ENCODE peak calls at places on chromosome 14, in six cellular contexts. D, G, C, Y, S and O are unnamed samples.

GRCh38 chr14:75711796-75712211 is 50.8 kb downstream of the TTLL5 start:
- DNase-seq in S (peak), G (peak), Y (no peak), C (no peak), D (peak), O (peak)

GRCh38 chr14:72714871-72715214 is 179.1 kb downstream of the DPF3 start:
- DNase-seq in C (no peak), Y (no peak), G (no peak), D (no peak), S (peak), O (no peak)

GRCh38 chr14:100962494-100962893 is 59.0 kb upstream of the RTL1 start:
- DNase-seq in D (no peak), C (no peak), Y (no peak), S (no peak), G (no peak), O (no peak)

GRCh38 chr14:68314642-68315041 is 478.2 kb downstream of the ZFP36L1 start:
- DNase-seq in G (no peak), C (no peak), D (no peak), S (no peak), Y (no peak), O (no peak)

GRCh38 chr14:55572578-55572977 is 7.4 kb upstream of the KTN1 start:
- DNase-seq in C (no peak), D (no peak), Y (no peak), S (no peak), G (no peak), O (no peak)

GRCh38 chr14:67583711-67584644 is 16.1 kb downstream of the PIGH start:
- DNase-seq in Y (peak), C (peak), G (peak), D (no peak), S (no peak), O (peak)

GRCh38 chr14:74763803-74764531 is 851 bp downstream of the YLPM1 start:
- DNase-seq in S (no peak), C (no peak), G (no peak), Y (peak), D (no peak), O (no peak)

GRCh38 chr14:100900837-100901390 is 2.6 kb downstream of the RTL1 start:
- DNase-seq in G (peak), Y (no peak), C (peak), S (no peak), D (no peak), O (peak)

GRCh38 chr14:35268946-35269345 is 23.2 kb upstream of the PSMA6 start:
- DNase-seq in G (no peak), Y (no peak), C (no peak), S (no peak), D (no peak), O (no peak)

GRCh38 chr14:62117010-62117717 is 354.9 kb downstream of the SNAPC1 start:
- DNase-seq in Y (peak), S (peak), D (peak), C (no peak), G (peak), O (peak)

GRCh38 chr14:76580399-76580798 is 180.9 kb upstream of the VASH1 start:
- DNase-seq in C (no peak), G (no peak), Y (no peak), S (no peak), D (no peak), O (no peak)

GRCh38 chr14:100290607-100291304 is 15.5 kb downstream of the SLC25A29 start:
- DNase-seq in Y (no peak), D (peak), S (no peak), C (no peak), G (peak), O (no peak)

GRCh38 chr14:72318648-72319047 is 386.4 kb downstream of the RGS6 start:
- DNase-seq in D (no peak), S (peak), Y (no peak), C (no peak), G (no peak), O (no peak)

GRCh38 chr14:24991821-24992220 is 58.1 kb downstream of the STXBP6 start:
- DNase-seq in Y (no peak), D (no peak), S (no peak), C (no peak), G (no peak), O (no peak)

GRCh38 chr14:55099741-55100140 is 29.3 kb upstream of the LGALS3 start:
- DNase-seq in C (no peak), G (no peak), Y (no peak), D (no peak), S (no peak), O (no peak)

GRCh38 chr14:76955575-76956252 is 72.8 kb downstream of the IRF2BPL start:
- DNase-seq in Y (peak), G (peak), S (no peak), C (peak), D (no peak), O (peak)

GRCh38 chr14:85248881-85249635 is 280.9 kb upstream of the FLRT2 start:
- DNase-seq in D (no peak), C (no peak), S (no peak), G (no peak), Y (no peak), O (no peak)

GRCh38 chr14:96575233-96575632 is 73.1 kb downstream of the PAPOLA start:
- DNase-seq in Y (no peak), S (no peak), C (no peak), G (no peak), D (no peak), O (no peak)

GRCh38 chr14:56117765-56118610 is at the start of gene PELI2:
- DNase-seq in C (peak), S (peak), D (peak), G (peak), Y (peak), O (peak)

GRCh38 chr14:71552809-71553208 is 379.4 kb upstream of the RGS6 start:
- DNase-seq in S (no peak), G (no peak), Y (no peak), D (no peak), C (no peak), O (no peak)

GRCh38 chr14:98350213-98350612 is 921.8 kb downstream of the BCL11B start:
- DNase-seq in D (no peak), G (no peak), S (no peak), C (no peak), Y (no peak), O (no peak)

GRCh38 chr14:32564591-32564990 is 235.5 kb downstream of the AKAP6 start:
- DNase-seq in D (no peak), Y (no peak), C (no peak), S (no peak), G (no peak), O (no peak)

DNA sequence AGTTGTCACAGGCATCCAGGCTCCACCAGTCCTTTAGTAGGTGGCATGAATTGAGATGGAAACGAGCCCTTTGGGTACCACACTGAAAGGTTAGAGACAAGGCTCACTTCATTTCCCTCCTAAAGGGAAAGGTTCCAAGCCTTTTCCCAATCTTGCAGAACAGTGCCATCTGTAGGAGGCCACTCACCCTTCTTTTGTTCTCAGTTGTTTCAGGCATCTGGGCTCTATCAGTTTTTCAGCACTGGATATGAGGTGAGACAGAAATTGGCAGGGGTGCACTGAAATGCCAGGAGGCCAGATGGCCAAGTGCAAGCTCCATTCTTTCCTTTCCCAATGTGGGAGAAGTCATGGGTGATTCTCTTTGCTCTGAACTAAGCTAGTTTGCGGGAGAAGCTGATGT is 15.2 kb downstream of the FBXO33 start:
- DNase-seq in C (peak), S (no peak), D (no peak), Y (no peak), G (no peak), O (no peak)
- TF ChIP-seq CTCF in C (no peak), S (no peak), D (no peak), Y (no peak), G (no peak), O (no peak)

DNA sequence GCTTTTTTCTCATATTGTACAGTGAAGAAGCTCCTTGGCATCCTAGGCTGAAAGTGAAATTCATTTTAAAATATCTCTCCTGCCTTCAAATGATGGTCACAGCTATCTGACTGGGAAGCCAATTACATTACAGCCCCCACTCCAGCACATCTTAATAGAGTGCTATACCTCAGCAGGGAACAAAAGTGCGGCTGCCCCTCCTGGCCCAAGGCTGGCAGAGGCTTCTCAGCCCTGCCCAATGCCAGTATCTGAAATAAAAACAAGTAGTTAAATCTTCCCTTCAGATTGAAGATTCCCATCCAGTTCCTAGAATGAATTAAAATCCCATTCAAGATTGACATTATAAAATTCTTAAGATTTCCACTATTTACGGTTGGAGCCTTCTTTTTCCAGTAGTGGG is 54.9 kb upstream of the GNG2 start:
- DNase-seq in Y (no peak), D (no peak), G (no peak), C (no peak), S (no peak), O (no peak)
- TF ChIP-seq CTCF in Y (no peak), D (no peak), G (no peak), C (no peak), S (no peak), O (no peak)

GRCh38 chr14:93206793-93207467 is at the start of the genes GON7 and UBR7:
- DNase-seq in C (peak), Y (peak), S (peak), D (peak), G (peak), O (peak)
- TF ChIP-seq CTCF in C (no peak), Y (no peak), S (peak), D (peak), G (peak), O (peak)

GRCh38 chr14:60079723-60080122 is 12.0 kb upstream of the PCNX4 start:
- DNase-seq in S (no peak), Y (no peak), D (no peak), G (no peak), C (no peak), O (no peak)
- TF ChIP-seq CTCF in S (peak), Y (no peak), D (no peak), G (no peak), C (no peak), O (no peak)

DNA sequence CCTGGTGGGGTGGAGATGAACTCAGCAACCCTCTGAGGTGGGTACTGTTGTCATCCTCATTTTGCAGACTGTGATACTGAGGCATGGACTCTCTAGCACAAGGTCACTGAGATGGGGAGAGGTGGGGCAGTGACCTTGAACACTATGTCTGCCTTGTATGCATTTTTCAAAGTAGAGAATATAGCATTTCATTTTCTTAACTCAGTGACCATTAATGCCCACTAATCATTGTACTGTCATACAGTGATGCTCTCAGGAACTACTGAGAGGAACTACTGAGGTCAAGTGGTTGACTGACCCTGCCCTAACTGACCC is 2.1 kb downstream of the L3HYPDH start:
- DNase-seq in S (no peak), C (no peak), D (no peak), G (no peak), Y (no peak), O (no peak)
- TF ChIP-seq CTCF in S (no peak), C (no peak), D (no peak), G (no peak), Y (no peak), O (no peak)

GRCh38 chr14:38134631-38135030 is 73.1 kb upstream of the SSTR1 start:
- DNase-seq in D (no peak), Y (no peak), S (no peak), C (no peak), G (no peak), O (no peak)

GRCh38 chr14:38138581-38139138 is 69.0 kb upstream of the SSTR1 start:
- DNase-seq in Y (no peak), S (no peak), G (no peak), C (no peak), D (no peak), O (no peak)

GRCh38 chr14:38139926-38140325 is 67.8 kb upstream of the SSTR1 start:
- DNase-seq in C (no peak), D (no peak), S (no peak), Y (no peak), G (no peak), O (no peak)

GRCh38 chr14:38135096-38135495 is 72.6 kb upstream of the SSTR1 start:
- DNase-seq in S (no peak), D (no peak), C (no peak), G (no peak), Y (no peak), O (no peak)

DNA sequence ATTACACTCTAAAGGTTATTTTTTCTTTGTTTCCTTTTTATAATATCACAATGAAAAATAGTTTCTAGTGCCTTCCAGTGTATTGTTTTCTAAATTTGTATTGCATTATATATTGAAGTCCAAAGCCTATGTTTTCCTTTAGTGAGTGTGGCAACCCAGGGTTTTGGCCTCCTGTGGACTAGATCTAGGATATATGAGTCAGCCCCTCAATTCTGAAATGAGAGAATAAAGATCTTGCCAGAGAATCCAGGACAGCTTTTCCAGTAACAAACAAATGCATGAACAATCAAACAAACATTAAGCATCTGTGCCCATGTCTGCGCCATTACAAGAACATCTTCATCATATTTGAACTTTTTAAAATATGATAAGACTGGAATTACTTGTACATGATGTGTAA is 70.7 kb upstream of the SSTR1 start:
- DNase-seq in S (no peak), C (no peak), Y (no peak), D (no peak), G (no peak), O (no peak)
- TF ChIP-seq CTCF in S (no peak), C (no peak), Y (no peak), D (no peak), G (no peak), O (no peak)

GRCh38 chr14:65599375-65599774 is 186.8 kb downstream of the FUT8 start:
- DNase-seq in Y (no peak), D (no peak), C (no peak), S (no peak), G (no peak), O (no peak)

GRCh38 chr14:65604535-65604934 is 192.0 kb downstream of the FUT8 start:
- DNase-seq in S (no peak), Y (no peak), G (no peak), D (no peak), C (no peak), O (no peak)

GRCh38 chr14:65600742-65601141 is 188.2 kb downstream of the FUT8 start:
- DNase-seq in G (no peak), S (no peak), Y (no peak), C (no peak), D (no peak), O (no peak)

DNA sequence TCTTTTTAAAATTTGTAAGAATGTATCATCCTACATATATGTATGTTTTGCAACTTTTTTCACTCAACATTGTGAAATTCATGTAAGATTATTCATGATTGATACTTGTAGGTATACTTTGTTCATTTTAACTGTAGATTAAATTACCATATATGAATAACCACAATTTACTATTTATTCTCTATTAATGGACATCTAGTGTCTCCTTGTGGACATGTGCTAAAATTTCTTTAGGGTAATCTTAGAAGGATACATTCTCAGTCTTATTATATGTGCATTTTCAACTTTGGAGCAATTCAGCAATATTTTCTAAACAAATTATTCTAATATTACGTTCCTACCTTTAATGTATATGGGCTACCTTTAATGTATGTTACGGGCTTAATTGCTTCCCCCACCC is 192.4 kb downstream of the FUT8 start:
- DNase-seq in G (no peak), Y (no peak), D (no peak), C (no peak), S (peak), O (no peak)
- TF ChIP-seq CTCF in G (no peak), Y (no peak), D (no peak), C (no peak), S (no peak), O (no peak)

DNA sequence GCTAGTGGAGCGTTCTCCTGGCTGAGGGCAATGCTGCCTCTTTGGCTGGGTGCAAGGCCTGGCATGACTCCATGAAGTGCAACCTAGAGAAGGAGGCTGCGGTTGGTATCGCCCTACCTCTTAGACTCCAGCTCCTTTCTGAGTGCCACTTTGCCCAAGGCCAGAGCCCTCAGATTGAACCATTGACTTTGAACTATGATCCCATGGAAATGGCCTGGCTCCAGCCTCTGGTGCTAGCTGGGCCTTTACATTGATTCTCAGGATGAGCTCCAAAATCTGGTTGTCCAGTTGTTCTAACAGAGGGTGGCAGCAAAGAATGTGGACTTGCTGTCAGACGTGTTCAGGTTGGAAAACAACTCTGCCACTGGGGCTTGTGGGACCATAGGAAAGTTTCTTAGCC is 16.1 kb upstream of the SMOC1 start:
- DNase-seq in Y (no peak), G (no peak), C (no peak), S (no peak), D (no peak), O (no peak)
- TF ChIP-seq CTCF in Y (no peak), G (no peak), C (no peak), S (no peak), D (no peak), O (no peak)

DNA sequence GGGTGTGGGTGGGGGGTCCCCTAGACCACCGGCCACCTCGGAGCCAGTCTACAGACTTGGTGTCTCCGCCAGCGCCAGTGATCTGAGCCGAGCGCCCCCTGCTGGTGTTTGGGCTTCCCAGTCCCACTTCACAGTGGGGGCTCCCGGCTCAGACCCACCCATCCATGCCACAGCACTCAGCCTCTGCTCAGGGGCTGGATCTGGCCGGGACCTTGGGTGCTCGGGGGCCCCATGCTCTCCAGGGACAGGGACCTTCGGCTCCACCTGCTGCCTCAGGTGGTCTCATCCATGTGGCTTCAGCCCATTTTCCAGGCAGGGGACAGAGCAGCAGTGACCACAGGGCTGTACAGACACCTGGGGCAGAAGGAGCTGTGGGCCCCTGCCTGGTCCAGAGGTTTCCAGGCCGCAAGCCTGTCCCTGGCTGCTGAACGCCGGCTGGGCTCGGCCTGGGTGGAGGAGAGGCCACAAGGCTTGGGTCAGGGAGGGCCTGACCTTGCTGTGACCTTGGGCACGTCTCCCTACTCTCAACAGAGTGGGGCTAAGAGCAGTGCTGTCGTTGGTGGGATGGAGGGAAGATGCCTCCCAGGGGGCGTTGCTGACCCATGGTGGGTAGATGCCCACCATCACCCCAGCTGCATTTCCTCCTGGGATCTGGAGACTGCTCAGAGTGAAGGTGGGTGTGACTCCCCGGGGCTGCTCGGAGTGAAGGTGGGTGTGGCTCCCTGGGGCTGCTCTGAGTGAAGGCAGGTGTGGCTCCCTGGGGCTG is 86.3 kb downstream of the KIF26A start:
- DNase-seq in C (no peak), G (peak), D (peak), S (no peak), Y (peak), O (peak)
- TF ChIP-seq CTCF in C (no peak), G (peak), D (peak), S (peak), Y (no peak), O (peak)

GRCh38 chr14:23568600-23569310 is 1.2 kb upstream of the AP1G2 start:
- DNase-seq in Y (no peak), G (no peak), D (peak), S (no peak), C (peak), O (no peak)
- TF ChIP-seq CTCF in Y (no peak), G (peak), D (no peak), S (peak), C (peak), O (peak)